ENCODE peak calls at places on chromosomes 16 and 17, in four cellular contexts. V, O, M and S are unnamed samples.

GRCh38 chr17:21573961-21574610 is 118.2 kb upstream of the KCNJ18 start:
- DNase-seq in V (peak), O (peak), M (no peak), S (no peak)

GRCh38 chr16:30346286-30346685 is 8.8 kb downstream of the CD2BP2 start:
- DNase-seq in V (no peak), O (no peak), M (no peak), S (no peak)

GRCh38 chr17:59810894-59811153 is 81.9 kb downstream of the TUBD1 start:
- DNase-seq in V (no peak), O (no peak), M (no peak), S (no peak)

GRCh38 chr16:76676356-76676755 is 399.2 kb downstream of the CNTNAP4 start:
- DNase-seq in V (no peak), O (no peak), M (no peak), S (no peak)

GRCh38 chr16:52725461-52725860 is 178.5 kb upstream of the TOX3 start:
- DNase-seq in V (no peak), O (no peak), M (no peak), S (no peak)

GRCh38 chr17:28612936-28613872 is 781 bp downstream of the RSKR start:
- DNase-seq in V (peak), O (peak), M (no peak), S (no peak)

GRCh38 chr17:64297467-64298088 is 34.5 kb upstream of the TEX2 start:
- DNase-seq in V (no peak), O (no peak), M (no peak), S (no peak)

GRCh38 chr17:8488931-8489330 is 53.2 kb downstream of the NDEL1 start:
- DNase-seq in V (peak), O (no peak), M (no peak), S (no peak)

GRCh38 chr17:48611681-48612455 is 1.1 kb upstream of the HOXB7 start:
- DNase-seq in V (peak), O (no peak), M (no peak), S (no peak)

GRCh38 chr17:45093444-45094110 is 32.5 kb downstream of the NMT1 start:
- DNase-seq in V (no peak), O (no peak), M (no peak), S (no peak)

GRCh38 chr17:4739122-4740024 is at the start of the genes CXCL16 and ZMYND15:
- DNase-seq in V (peak), O (peak), M (no peak), S (peak)

GRCh38 chr17:38978180-38978579 is 11.0 kb upstream of the FBXO47 start:
- DNase-seq in V (no peak), O (no peak), M (no peak), S (no peak)

GRCh38 chr16:23952128-23953041 is 116.6 kb downstream of the PRKCB start:
- DNase-seq in V (no peak), O (no peak), M (no peak), S (no peak)

GRCh38 chr17:41692722-41693521 is 4.2 kb downstream of the EIF1 start:
- DNase-seq in V (no peak), O (no peak), M (no peak), S (no peak)

GRCh38 chr16:28140788-28141618 is 70.8 kb downstream of the XPO6 start:
- DNase-seq in V (no peak), O (peak), M (no peak), S (no peak)

DNA sequence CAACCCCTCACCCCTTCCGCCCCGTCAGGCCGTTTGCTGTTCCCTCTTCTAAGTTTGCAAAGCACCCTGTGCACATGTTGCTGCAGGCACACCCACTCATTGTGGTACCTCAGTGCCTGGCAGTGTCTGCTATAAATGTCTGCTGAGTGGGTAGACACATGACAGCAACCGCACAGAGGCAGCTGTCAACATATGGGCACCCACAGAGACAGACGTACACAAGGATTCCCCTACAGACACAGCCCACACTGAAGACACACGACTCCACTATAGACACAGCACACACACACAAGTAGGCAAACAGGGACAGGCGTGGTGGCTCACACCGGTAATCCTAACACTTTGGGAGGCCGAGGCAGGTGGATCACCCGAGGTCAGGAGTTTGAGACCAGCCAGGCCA is 17.8 kb upstream of the CRK start:
- DNase-seq in V (no peak), O (no peak), M (no peak), S (no peak)
- TF ChIP-seq POLR2AphosphoS5 in V (no peak), O (no peak), M (no peak), S (no peak)

GRCh38 chr16:67979955-67980678 is at the start of gene DPEP3:
- DNase-seq in V (no peak), O (no peak), M (no peak), S (peak)
- TF ChIP-seq CTCF in V (peak), O (no peak), M (peak), S (peak)

GRCh38 chr17:36848008-36848902 is 89.0 kb upstream of the LHX1 start:
- DNase-seq in V (no peak), O (no peak), M (no peak), S (no peak)

GRCh38 chr17:36851230-36851629 is 86.0 kb upstream of the LHX1 start:
- DNase-seq in V (peak), O (no peak), M (no peak), S (no peak)

GRCh38 chr17:36850794-36851193 is 86.5 kb upstream of the LHX1 start:
- DNase-seq in V (peak), O (no peak), M (peak), S (no peak)

GRCh38 chr17:36847293-36847645 is 90.0 kb upstream of the LHX1 start:
- DNase-seq in V (no peak), O (no peak), M (no peak), S (no peak)

GRCh38 chr17:36849871-36850348 is 87.4 kb upstream of the LHX1 start:
- DNase-seq in V (peak), O (no peak), M (peak), S (no peak)
- H3K27ac ChIP-seq in V (peak), O (no peak), M (peak), S (no peak)

GRCh38 chr16:56259425-56259779 is 68.1 kb downstream of the GNAO1 start:
- DNase-seq in V (no peak), O (no peak), M (no peak), S (no peak)

GRCh38 chr16:56255904-56256303 is 64.6 kb downstream of the GNAO1 start:
- DNase-seq in V (no peak), O (no peak), M (no peak), S (no peak)

GRCh38 chr16:56257666-56258359 is 66.5 kb downstream of the GNAO1 start:
- DNase-seq in V (no peak), O (no peak), M (no peak), S (no peak)

GRCh38 chr16:56258508-56259424 is 67.5 kb downstream of the GNAO1 start:
- DNase-seq in V (no peak), O (no peak), M (no peak), S (no peak)

GRCh38 chr16:56257260-56257659 is 66.0 kb downstream of the GNAO1 start:
- DNase-seq in V (no peak), O (peak), M (no peak), S (no peak)
- TF ChIP-seq POLR2AphosphoS5 in V (no peak), O (peak), M (no peak), S (no peak)

GRCh38 chr16:74660383-74660782 is 6.3 kb downstream of the RFWD3 start:
- DNase-seq in V (no peak), O (no peak), M (no peak), S (no peak)
- TF ChIP-seq CTCF in V (no peak), O (no peak), M (no peak), S (no peak)

DNA sequence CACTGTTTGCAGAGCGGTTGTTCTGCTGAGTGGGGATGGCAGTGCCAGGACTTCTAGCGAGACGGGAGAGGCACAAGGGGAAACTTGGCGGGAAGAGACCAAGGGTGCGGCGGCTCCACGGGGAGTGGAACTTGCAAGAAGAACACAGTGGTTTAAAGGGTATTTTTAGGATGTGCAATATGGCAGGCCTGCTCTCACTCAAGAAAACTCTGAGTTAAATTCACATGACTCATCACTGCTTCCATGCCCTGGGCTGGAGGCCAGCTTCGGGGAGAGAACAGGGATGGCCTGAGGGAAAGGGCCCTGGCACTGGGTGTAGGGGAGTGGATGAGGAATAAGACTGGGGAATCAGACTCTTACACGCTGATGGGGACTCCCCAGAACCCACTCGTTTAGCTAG is 13.3 kb upstream of the CD300LD start:
- DNase-seq in V (no peak), O (no peak), M (no peak), S (peak)
- H3K27ac ChIP-seq in V (no peak), O (no peak), M (no peak), S (peak)

GRCh38 chr17:18185832-18186231 is 2.2 kb downstream of the ALKBH5 start:
- DNase-seq in V (peak), O (no peak), M (no peak), S (no peak)

GRCh38 chr17:18186271-18186982 is 2.8 kb downstream of the ALKBH5 start:
- DNase-seq in V (peak), O (no peak), M (no peak), S (no peak)

GRCh38 chr17:18185391-18185790 is 1.8 kb downstream of the ALKBH5 start:
- DNase-seq in V (peak), O (no peak), M (no peak), S (no peak)

GRCh38 chr17:18187816-18188761 is 4.5 kb downstream of the ALKBH5 start:
- DNase-seq in V (peak), O (no peak), M (no peak), S (no peak)

DNA sequence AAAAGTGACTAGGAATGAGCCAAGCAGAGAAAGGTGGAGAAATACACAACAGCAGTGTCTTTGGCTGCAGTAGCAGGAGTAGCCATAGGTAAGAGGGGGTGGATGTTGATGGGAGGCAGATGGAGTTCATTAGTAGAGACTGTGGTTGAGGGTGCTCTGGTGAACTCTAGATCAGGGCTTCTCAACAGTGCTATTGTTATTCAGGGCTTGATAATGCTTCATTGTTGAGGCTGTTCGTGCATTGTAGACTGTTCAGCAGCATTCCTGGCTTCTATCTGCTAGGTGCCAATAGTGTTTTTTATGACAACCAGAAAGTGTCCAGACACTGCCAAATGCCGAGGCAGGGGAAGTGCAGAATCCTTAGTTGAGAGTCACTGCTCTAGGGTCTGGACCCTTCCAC is 3.6 kb downstream of the ALKBH5 start:
- DNase-seq in V (peak), O (no peak), M (no peak), S (no peak)
- TF ChIP-seq POLR2AphosphoS5 in V (no peak), O (no peak), M (no peak), S (no peak)